ENCODE peak calls at places on chromosome 16, in six cellular contexts. P is gastrocnemius medialis, S is dorsolateral prefrontal cortex, H is tibial nerve, O is heart right ventricle, G is A549. I is an unnamed sample.

GRCh38 chr16:73232555-73233422 is 184.9 kb upstream of the ZFHX3 start:
- DNase-seq in P (no peak), H (no peak), G (peak; percentile 56), O (peak; percentile 21), S (no peak), I (no peak)

GRCh38 chr16:67841198-67841815 is 813 bp upstream of the THAP11 start:
- DNase-seq in P (no peak), G (no peak), O (no peak), S (no peak), H (no peak), I (no peak)

GRCh38 chr16:71722801-71723536 is 1.5 kb downstream of the PHLPP2 start:
- DNase-seq in P (peak; percentile 15), H (peak; percentile 38), O (peak; percentile 67), S (no peak), G (peak; percentile 77), I (peak; percentile 80)

GRCh38 chr16:17408955-17409441 is 61.8 kb downstream of the XYLT1 start:
- DNase-seq in P (no peak), O (no peak), G (no peak), S (no peak), H (no peak), I (no peak)

GRCh38 chr16:59394526-59394925 is 660.4 kb upstream of the GOT2 start:
- DNase-seq in G (no peak), H (no peak), O (no peak), S (no peak), P (no peak), I (no peak)

GRCh38 chr16:2159052-2159838 is 3.7 kb downstream of the TRAF7 start:
- DNase-seq in O (peak; percentile 52), P (no peak), H (peak; percentile 64), S (no peak), G (no peak), I (no peak)

GRCh38 chr16:74573622-74574021 is 33.3 kb downstream of the GLG1 start:
- DNase-seq in H (no peak), G (no peak), P (no peak), S (no peak), O (no peak), I (no peak)

GRCh38 chr16:30766206-30766921 is 4.2 kb downstream of the RNF40 start:
- DNase-seq in S (peak; percentile 36), G (no peak), O (no peak), H (no peak), P (no peak), I (no peak)

GRCh38 chr16:55470533-55471371 is 8.2 kb upstream of the MMP2 start:
- DNase-seq in S (no peak), G (no peak), H (no peak), P (no peak), O (no peak), I (no peak)

GRCh38 chr16:30185683-30186421 is 2.5 kb downstream of the CORO1A start:
- DNase-seq in G (no peak), O (peak; percentile 51), P (no peak), S (no peak), H (no peak), I (no peak)

GRCh38 chr16:75288181-75288580 is 36.8 kb upstream of the BCAR1 start:
- DNase-seq in H (no peak), S (no peak), O (no peak), P (no peak), G (no peak), I (no peak)

GRCh38 chr16:67169642-67170167 is 633 bp upstream of the NOL3 start:
- DNase-seq in S (no peak), H (peak; percentile 20), P (no peak), O (peak; percentile 57), G (no peak), I (no peak)

GRCh38 chr16:51960931-51961330 is 586.0 kb downstream of the TOX3 start:
- DNase-seq in S (no peak), O (no peak), H (no peak), G (no peak), P (no peak), I (no peak)

GRCh38 chr16:77674888-77675287 is 47.4 kb upstream of the NUDT7 start:
- DNase-seq in G (no peak), O (no peak), P (no peak), S (no peak), H (no peak), I (no peak)

GRCh38 chr16:51407199-51407598 is 256.1 kb upstream of the SALL1 start:
- DNase-seq in O (no peak), G (no peak), S (no peak), H (no peak), P (no peak), I (no peak)

GRCh38 chr16:86889974-86890373 is 311.6 kb downstream of the FOXL1 start:
- DNase-seq in P (no peak), O (no peak), G (no peak), S (no peak), H (no peak), I (no peak)

GRCh38 chr16:383326-384020 is 1.7 kb upstream of the PGAP6 start:
- DNase-seq in H (no peak), P (no peak), O (peak; percentile 17), G (no peak), S (no peak), I (no peak)

GRCh38 chr16:69057400-69058378 is 47.8 kb upstream of the HAS3 start:
- DNase-seq in H (no peak), P (no peak), G (peak; percentile 92), O (no peak), S (no peak), I (peak; percentile 93)

GRCh38 chr16:23020084-23020483 is 129.2 kb downstream of the USP31 start:
- DNase-seq in H (no peak), G (peak; percentile 13), O (no peak), P (no peak), S (no peak), I (no peak)

GRCh38 chr16:9813665-9814064 is 368.6 kb downstream of the GRIN2A start:
- DNase-seq in G (no peak), O (no peak), P (no peak), S (no peak), H (no peak), I (no peak)

GRCh38 chr16:56032072-56032471 is 156.9 kb upstream of the CES5A start:
- DNase-seq in P (no peak), S (no peak), H (no peak), O (no peak), G (no peak), I (no peak)

GRCh38 chr16:26838931-26839330 is 227.8 kb upstream of the C16orf82 start:
- DNase-seq in S (no peak), O (no peak), H (no peak), P (no peak), G (no peak), I (no peak)

GRCh38 chr16:69925311-69925710 is 25.8 kb upstream of the CLEC18A start:
- DNase-seq in H (no peak), G (no peak), P (no peak), S (no peak), O (no peak), I (no peak)

GRCh38 chr16:17802566-17802965 is 331.8 kb upstream of the XYLT1 start:
- DNase-seq in H (no peak), P (no peak), G (no peak), S (no peak), O (no peak), I (no peak)

GRCh38 chr16:80084614-80085013 is 456.2 kb upstream of the DYNLRB2 start:
- DNase-seq in P (peak; percentile 8), H (peak; percentile 47), S (no peak), O (peak; percentile 10), G (peak; percentile 46), I (peak; percentile 26)

GRCh38 chr16:228151-228855 is 946 bp downstream of the LUC7L start:
- DNase-seq in P (no peak), H (no peak), G (peak; percentile 25), O (no peak), S (no peak), I (peak; percentile 20)

GRCh38 chr16:48367443-48368049 is 17.7 kb downstream of the SIAH1 start:
- DNase-seq in G (no peak), H (no peak), O (no peak), S (no peak), P (no peak), I (no peak)
- H3K27ac ChIP-seq in G (peak overlapping the region; percentile 90), H (no peak overlapping the region), O (peak overlapping the region; percentile 88), S (peak overlapping the region; percentile 88), P (peak overlapping the region; percentile 92), I (no peak overlapping the region)

GRCh38 chr16:49440156-49441065 is 66.8 kb downstream of the C16orf78 start:
- DNase-seq in P (no peak), O (no peak), H (no peak), G (no peak), S (peak; percentile 74), I (no peak)
- TF ChIP-seq CTCF in P (no peak), O (no peak), H (no peak), G (no peak), S (no peak), I (no peak)

DNA sequence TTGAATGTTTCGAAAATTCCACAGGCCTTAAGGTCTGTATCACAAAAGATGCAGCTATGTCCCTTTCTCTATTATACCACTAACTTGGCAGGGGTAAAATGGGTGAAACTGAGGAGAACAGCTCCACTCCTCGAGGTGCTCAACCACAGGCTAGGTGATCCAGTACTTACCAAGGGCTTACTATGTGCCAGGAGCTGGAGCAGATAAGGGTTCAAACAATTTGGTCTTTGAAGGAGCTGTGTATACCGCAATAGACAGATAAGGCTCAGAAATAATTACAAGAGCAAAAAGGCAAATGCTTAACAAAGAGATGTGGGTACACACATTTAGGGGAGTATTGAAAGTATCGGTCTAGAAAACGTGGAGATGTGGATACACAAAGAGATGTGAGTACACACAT is 1.5 kb downstream of the XPO6 start:
- DNase-seq in S (no peak), O (no peak), G (no peak), P (no peak), H (no peak), I (no peak)
- H3K27ac ChIP-seq in S (peak overlapping the region; percentile 87), O (peak overlapping the region; percentile 96), G (peak overlapping the region; percentile 98), P (no peak overlapping the region), H (no peak overlapping the region), I (no peak overlapping the region)

GRCh38 chr16:88901718-88902337 is 35.4 kb upstream of the PABPN1L start:
- DNase-seq in S (no peak), H (no peak), G (no peak), P (no peak), O (no peak), I (no peak)

GRCh38 chr16:88903267-88903666 is 36.8 kb upstream of the PABPN1L start:
- DNase-seq in P (peak; percentile 36), O (no peak), G (no peak), S (no peak), H (no peak), I (no peak)

GRCh38 chr16:88904676-88905365 is 38.4 kb upstream of the PABPN1L start:
- DNase-seq in S (no peak), O (no peak), H (no peak), P (no peak), G (no peak), I (no peak)

GRCh38 chr16:88900653-88901052 is 34.2 kb upstream of the PABPN1L start:
- DNase-seq in H (no peak), S (no peak), O (no peak), P (no peak), G (no peak), I (no peak)

DNA sequence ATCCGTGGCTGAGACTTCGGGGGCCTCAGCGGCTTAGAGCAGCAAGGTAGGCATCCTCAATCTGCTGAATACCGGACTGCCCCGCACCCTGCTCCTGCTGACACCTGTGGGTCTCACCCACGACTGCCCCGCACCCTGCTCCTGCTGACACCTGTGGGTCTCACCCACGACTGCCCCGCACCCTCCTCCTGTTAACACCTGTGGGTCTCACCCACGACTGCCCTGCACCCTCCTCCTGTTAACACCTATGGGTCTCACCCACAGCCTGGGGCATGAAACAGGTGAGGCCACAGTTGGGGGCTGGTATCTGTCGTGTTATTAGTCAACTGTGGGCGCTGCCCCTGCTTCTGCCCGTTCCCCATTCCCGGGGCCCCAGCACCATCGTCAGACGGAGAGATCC is 36.3 kb upstream of the PABPN1L start:
- DNase-seq in S (no peak), O (no peak), H (no peak), P (no peak), G (no peak), I (no peak)
- TF ChIP-seq CTCF in S (no peak), O (no peak), H (no peak), P (no peak), G (no peak), I (no peak)

I was measured in RWPE1.